ENCODE peak calls at places on chromosome X, in seven cellular contexts. Z is heart left ventricle, K is neural crest cell, O is left lung, T is NB4, I is BJ, N is cardiac fibroblast. G is an unnamed sample.

GRCh38 chrX:16586371-16587112 is 63.4 kb upstream of the S100G start:
- DNase-seq in N (no peak), K (no peak), O (no peak), Z (no peak), T (no peak), I (no peak), G (no peak)

GRCh38 chrX:10278716-10279115 is 121.9 kb downstream of the CLCN4 start:
- DNase-seq in O (no peak), K (no peak), N (no peak), Z (no peak), I (no peak), T (no peak), G (no peak)

GRCh38 chrX:149871940-149872339 is 9.0 kb upstream of the MAGEA8 start:
- DNase-seq in T (peak; percentile 47), I (no peak), Z (no peak), N (peak; percentile 2), K (no peak), O (no peak), G (no peak)

GRCh38 chrX:9135901-9136510 is 102.1 kb upstream of the FAM9B start:
- DNase-seq in I (no peak), T (no peak), K (no peak), O (no peak), Z (no peak), N (peak; percentile 51), G (peak; percentile 64)

GRCh38 chrX:151346931-151347543 is 50.0 kb upstream of the VMA21 start:
- DNase-seq in Z (no peak), O (no peak), K (no peak), N (no peak), T (no peak), I (no peak), G (no peak)

GRCh38 chrX:11430266-11430665 is 137.1 kb downstream of the AMELX start:
- DNase-seq in I (no peak), Z (no peak), N (no peak), T (no peak), K (no peak), O (no peak), G (no peak)

GRCh38 chrX:150696836-150697235 is 3.6 kb downstream of the MTMR1 start:
- DNase-seq in I (no peak), T (no peak), O (no peak), Z (no peak), K (no peak), N (no peak), G (no peak)

GRCh38 chrX:25300994-25301393 is 285.2 kb upstream of the ARX start:
- DNase-seq in K (no peak), I (no peak), N (no peak), O (no peak), T (no peak), Z (no peak), G (no peak)

GRCh38 chrX:47840106-47840505 is 3.4 kb downstream of the ZNF81 start:
- DNase-seq in K (no peak), I (no peak), N (no peak), O (no peak), T (no peak), Z (no peak), G (no peak)

GRCh38 chrX:150268839-150269238 is 94.3 kb upstream of the MAMLD1 start:
- DNase-seq in T (peak; percentile 12), O (no peak), I (no peak), Z (no peak), K (no peak), N (no peak), G (no peak)

GRCh38 chrX:40845331-40845911 is 110.1 kb upstream of the MED14 start:
- DNase-seq in K (no peak), N (peak; percentile 93), I (peak; percentile 74), O (no peak), Z (no peak), T (no peak), G (peak; percentile 91)

GRCh38 chrX:153871451-153871850 is 14.5 kb downstream of the L1CAM start:
- DNase-seq in Z (no peak), O (no peak), I (no peak), K (peak; percentile 37), T (no peak), N (no peak), G (no peak)

GRCh38 chrX:71540801-71541545 is 8.1 kb downstream of the OGT start:
- DNase-seq in T (peak; percentile 37), N (no peak), O (no peak), K (no peak), Z (no peak), I (no peak), G (no peak)

GRCh38 chrX:154750301-154751120 is at the start of gene GAB3:
- DNase-seq in I (no peak), T (peak; percentile 77), Z (peak; percentile 72), K (no peak), N (peak; percentile 35), O (no peak), G (no peak)

GRCh38 chrX:44314259-44314734 is 29.2 kb downstream of the EFHC2 start:
- DNase-seq in T (peak; percentile 97), N (peak; percentile 82), Z (peak; percentile 61), K (no peak), I (no peak), O (no peak), G (no peak)

GRCh38 chrX:48989483-48989882 is 12.6 kb downstream of the GRIPAP1 start:
- DNase-seq in T (no peak), O (peak; percentile 17), N (peak; percentile 31), Z (no peak), K (no peak), I (no peak), G (no peak)

GRCh38 chrX:149870840-149871239 is 10.1 kb upstream of the MAGEA8 start:
- DNase-seq in T (no peak), N (no peak), I (no peak), Z (no peak), O (no peak), K (no peak), G (no peak)

GRCh38 chrX:129116651-129117050 is 406.6 kb downstream of the SMARCA1 start:
- DNase-seq in K (no peak), Z (no peak), T (no peak), I (no peak), N (no peak), O (no peak), G (no peak)

GRCh38 chrX:66035667-66036066 is 4.2 kb downstream of the VSIG4 start:
- DNase-seq in Z (no peak), K (no peak), N (no peak), I (no peak), O (no peak), T (no peak), G (no peak)

GRCh38 chrX:66028936-66029335 is 10.9 kb downstream of the VSIG4 start:
- DNase-seq in N (no peak), O (no peak), T (no peak), K (no peak), Z (no peak), I (no peak), G (no peak)

GRCh38 chrX:66030505-66031317 is 9.2 kb downstream of the VSIG4 start:
- DNase-seq in N (peak; percentile 15), Z (no peak), K (no peak), T (peak; percentile 72), O (no peak), I (no peak), G (no peak)
- TF ChIP-seq CTCF in N (peak; percentile 75), Z (peak; percentile 17), K (peak; percentile 54), T (peak; percentile 69), O (peak; percentile 62), I (peak; percentile 62), G (peak; percentile 43)

DNA sequence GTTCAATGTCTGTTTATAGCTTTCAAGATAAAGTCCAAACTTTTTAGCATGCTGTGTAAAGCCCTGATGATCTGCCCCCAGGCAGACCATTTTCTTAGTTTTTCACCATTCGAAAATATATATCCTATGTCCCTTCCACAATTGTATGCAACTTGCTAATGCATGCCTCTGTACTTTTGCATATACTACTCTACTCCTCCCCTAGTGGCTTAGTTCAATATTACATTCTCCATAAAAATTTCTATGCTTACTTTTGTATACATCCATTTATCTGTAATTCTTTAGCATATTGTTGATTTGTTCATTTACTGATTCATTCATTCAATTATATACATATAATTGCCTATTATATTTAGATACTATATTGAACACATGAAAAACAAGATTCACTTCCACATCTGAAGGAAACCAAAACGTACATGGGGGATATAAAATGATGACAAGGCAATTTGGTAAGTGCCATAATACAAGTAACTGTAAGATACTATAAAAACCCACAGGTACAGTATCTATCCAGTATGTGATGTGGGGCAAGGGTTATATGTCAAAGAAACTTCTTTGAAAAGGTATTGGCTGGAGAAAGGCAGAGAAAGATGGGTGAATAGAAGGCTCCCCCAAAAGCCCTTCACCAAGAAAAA is 902.5 kb downstream of the FAM133A start:
- DNase-seq in T (peak; percentile 0), N (no peak), K (no peak), O (no peak), Z (no peak), I (no peak), G (no peak)
- TF ChIP-seq CTCF in T (no peak), N (no peak), K (peak; percentile 62), O (no peak), Z (peak; percentile 14), I (no peak), G (no peak)

DNA sequence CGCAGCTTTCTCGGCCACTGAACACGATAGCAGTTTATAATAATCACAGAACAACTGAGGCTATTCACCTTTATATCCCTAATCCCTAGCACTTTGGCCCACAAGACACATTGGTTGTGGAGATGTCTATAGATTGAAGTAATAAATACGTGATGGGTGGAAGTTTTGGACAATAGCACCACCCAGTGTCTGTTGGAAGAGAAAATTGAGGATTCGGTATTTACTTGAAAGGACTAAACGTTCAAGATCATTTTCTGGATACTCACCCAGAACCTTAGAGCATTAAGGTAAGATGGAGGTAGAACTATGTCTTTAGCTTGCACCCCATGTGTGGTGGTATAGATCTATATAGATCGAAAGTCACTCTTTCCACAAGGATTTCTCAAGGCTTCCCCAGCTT is 792 bp upstream of the TMSB15A start:
- DNase-seq in O (no peak), I (no peak), K (no peak), N (peak; percentile 3), T (peak; percentile 26), Z (no peak), G (no peak)
- TF ChIP-seq CTCF in O (peak; percentile 10), I (peak; percentile 14), K (peak; percentile 37), N (no peak), T (no peak), Z (no peak), G (no peak)

GRCh38 chrX:131741103-131741581 is 197.3 kb downstream of the OR13H1 start:
- DNase-seq in Z (no peak), O (peak; percentile 82), I (no peak), T (no peak), N (no peak), K (no peak), G (no peak)
- TF ChIP-seq CTCF in Z (no peak), O (no peak), I (no peak), T (no peak), N (no peak), K (no peak), G (no peak)

DNA sequence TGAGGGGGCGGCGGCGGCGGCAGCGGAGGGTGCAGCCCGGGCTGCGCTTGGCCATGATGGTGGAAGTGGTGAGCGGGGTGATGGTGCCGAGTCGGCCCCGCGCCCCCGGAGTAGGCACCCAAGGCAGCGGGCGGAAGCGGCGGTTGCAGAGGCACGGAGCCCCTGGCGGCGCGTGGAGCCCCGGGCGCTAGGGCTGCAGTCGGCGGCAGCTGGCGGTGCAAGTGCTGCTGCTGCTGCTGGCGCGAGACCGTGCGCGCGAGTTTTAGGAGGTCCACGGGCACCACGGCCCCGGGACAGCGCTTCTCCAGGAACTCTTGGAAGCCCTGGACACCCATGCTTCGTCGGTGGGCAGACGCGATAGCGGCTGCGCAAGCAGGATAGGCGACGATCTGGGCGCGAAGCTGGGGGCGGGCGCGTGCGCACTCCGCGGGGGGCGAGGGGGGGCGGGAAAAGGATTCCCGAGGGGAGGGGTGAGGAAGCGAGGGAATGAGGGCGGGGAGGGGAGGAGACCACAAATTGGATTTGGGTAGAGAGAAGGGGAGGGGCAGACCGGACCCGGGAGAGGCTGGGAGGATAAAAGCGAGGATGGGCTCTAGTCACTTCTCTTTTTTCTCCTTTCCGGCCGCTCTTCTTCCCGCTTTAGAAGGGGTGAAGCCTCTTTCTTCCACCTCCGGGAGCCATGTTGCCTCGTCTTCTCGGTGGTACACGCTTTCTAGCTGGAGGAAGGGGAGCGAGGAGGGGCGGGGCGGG is at the start of gene FAM120C:
- DNase-seq in T (peak; percentile 89), N (peak; percentile 83), Z (peak; percentile 82), I (no peak), O (peak; percentile 75), K (peak; percentile 52), G (peak; percentile 66)
- TF ChIP-seq CTCF in T (no peak), N (no peak), Z (no peak), I (no peak), O (no peak), K (no peak), G (no peak)

G was measured in foreskin fibroblast.